ENCODE peak calls at places on chromosomes 3 and 15, in ten cellular contexts. G is fibroblast of pulmonary artery; T is effector memory CD4-positive, alpha-beta T cell; B is kidney epithelial cell; C is NT2/D1; I is small intestine; H is PC-3; A is cardiac fibroblast; W is astrocyte; J is lower leg skin. X is an unnamed sample.

GRCh38 chr3:150751781-150752263 is 11.1 kb downstream of the SIAH2 start:
- DNase-seq in A (no peak), I (peak), H (peak), B (no peak), T (no peak), W (no peak), J (no peak), G (no peak), C (no peak), X (no peak)

GRCh38 chr3:171116365-171116764 is 89.8 kb upstream of the SLC2A2 start:
- DNase-seq in T (no peak), H (peak), B (no peak), I (no peak), G (peak), J (no peak), A (peak), C (no peak), W (peak), X (no peak)

GRCh38 chr3:185924375-185924774 is 13.4 kb downstream of the TRA2B start:
- DNase-seq in I (no peak), H (no peak), C (no peak), B (no peak), T (no peak), G (no peak), J (no peak), W (no peak), A (no peak), X (no peak)

GRCh38 chr3:140927711-140928110 is 13.9 kb upstream of the SLC25A36 start:
- DNase-seq in C (no peak), J (no peak), G (no peak), A (no peak), W (no peak), B (no peak), T (no peak), I (no peak), H (no peak), X (no peak)

GRCh38 chr3:169044341-169045113 is 619.0 kb downstream of the MECOM start:
- DNase-seq in T (no peak), G (peak), J (no peak), H (peak), I (no peak), C (no peak), B (peak), W (peak), A (peak), X (no peak)

GRCh38 chr15:39495871-39496459 is 84.9 kb upstream of the THBS1 start:
- DNase-seq in H (no peak), A (no peak), G (peak), J (no peak), W (peak), T (no peak), I (no peak), B (no peak), C (no peak), X (no peak)

GRCh38 chr3:48502121-48502520 is 1.9 kb downstream of the SHISA5 start:
- DNase-seq in C (no peak), A (no peak), B (no peak), J (no peak), H (no peak), I (no peak), T (no peak), G (no peak), W (no peak), X (no peak)

GRCh38 chr3:33006571-33007286 is 55.3 kb downstream of the CCR4 start:
- DNase-seq in C (no peak), H (no peak), J (no peak), A (no peak), W (peak), I (peak), G (no peak), B (no peak), T (no peak), X (no peak)

GRCh38 chr3:125375950-125376679 is 990 bp upstream of the ZNF148 start:
- DNase-seq in I (no peak), W (no peak), C (no peak), B (no peak), J (no peak), A (no peak), H (peak), G (no peak), T (no peak), X (no peak)

GRCh38 chr3:27376109-27376772 is 7.1 kb upstream of the NEK10 start:
- DNase-seq in B (no peak), T (no peak), I (no peak), C (no peak), J (no peak), A (no peak), G (no peak), W (no peak), H (no peak), X (no peak)

GRCh38 chr3:38137615-38138346 is 680 bp upstream of the MYD88 start:
- DNase-seq in B (no peak), T (peak), J (no peak), I (peak), A (no peak), H (no peak), W (no peak), G (no peak), C (no peak), X (no peak)

DNA sequence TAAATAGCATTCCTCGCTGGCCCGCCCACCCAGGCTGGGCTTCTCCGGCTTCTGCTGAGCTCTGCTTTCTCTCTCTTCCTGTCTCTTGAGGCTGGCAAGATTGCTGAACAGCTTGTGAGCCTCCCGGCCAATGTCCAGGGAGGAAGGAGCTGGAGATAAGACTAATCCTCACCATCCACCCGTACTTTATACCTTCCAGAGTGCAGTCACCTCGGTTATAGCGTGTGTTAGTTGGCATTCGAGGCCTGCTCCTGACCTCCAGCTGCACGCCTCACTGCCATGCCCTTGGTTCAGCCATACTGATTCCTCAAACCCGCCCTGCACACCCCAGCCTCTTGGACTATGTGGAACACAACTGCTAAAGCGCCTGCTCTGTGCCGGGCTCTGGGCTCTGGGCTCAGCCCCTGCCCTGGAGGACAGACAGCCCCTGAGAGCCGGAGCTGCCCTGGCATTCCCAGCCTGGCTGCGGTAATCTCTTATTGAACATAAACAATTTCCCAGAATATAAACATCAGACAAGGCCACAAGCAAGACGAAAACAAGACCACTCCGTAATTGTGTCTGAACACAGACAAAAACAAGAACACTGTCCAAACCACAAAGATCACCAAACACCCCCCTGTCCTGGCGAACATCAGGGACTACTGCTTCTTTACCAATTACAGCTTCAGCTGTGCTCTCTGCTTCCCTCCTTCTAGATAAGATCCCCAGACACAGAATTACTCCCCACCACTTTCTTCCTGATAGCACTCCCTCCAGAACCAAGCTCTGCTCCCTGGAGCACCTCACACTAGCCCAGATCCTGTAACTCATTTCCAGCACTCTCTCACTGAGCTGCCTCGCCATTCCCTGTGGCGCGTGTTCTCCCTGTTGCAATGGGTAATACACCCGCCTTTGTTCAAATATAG is 57.0 kb upstream of the TLE3 start:
- DNase-seq in T (no peak), H (no peak), W (peak), G (peak), A (no peak), J (no peak), I (peak), B (no peak), C (no peak), X (no peak)
- H3K4me3 ChIP-seq in T (no peak), H (no peak), W (no peak), G (no peak), A (no peak), J (no peak), I (no peak), B (no peak), C (no peak), X (no peak)

GRCh38 chr3:51282931-51283330 is 102.2 kb upstream of the MANF start:
- DNase-seq in W (peak), B (no peak), T (no peak), I (no peak), C (no peak), H (no peak), A (peak), J (no peak), G (no peak), X (no peak)
- H3K4me3 ChIP-seq in W (no peak), B (no peak), T (no peak), I (no peak), C (no peak), H (no peak), A (no peak), J (no peak), G (no peak), X (no peak)

GRCh38 chr15:83108266-83109219 is 1.1 kb downstream of the TM6SF1 start:
- DNase-seq in A (peak), W (no peak), G (peak), T (no peak), J (peak), B (no peak), I (no peak), C (no peak), H (no peak), X (peak)

GRCh38 chr15:83107841-83108181 is 366 bp downstream of the TM6SF1 start:
- DNase-seq in I (no peak), A (no peak), T (no peak), H (no peak), G (no peak), B (no peak), W (no peak), J (no peak), C (no peak), X (no peak)

GRCh38 chr15:83109532-83109931 is 2.1 kb downstream of the TM6SF1 start:
- DNase-seq in I (no peak), J (peak), B (no peak), A (no peak), C (no peak), T (no peak), W (no peak), H (no peak), G (no peak), X (no peak)

GRCh38 chr15:83105450-83105849 is 2.0 kb upstream of the TM6SF1 start:
- DNase-seq in W (no peak), T (no peak), A (no peak), H (no peak), G (no peak), J (no peak), C (no peak), B (no peak), I (no peak), X (peak)

GRCh38 chr15:83106994-83107840 is at the start of gene TM6SF1:
- DNase-seq in G (no peak), T (no peak), A (no peak), H (no peak), C (no peak), B (no peak), W (no peak), I (no peak), J (no peak), X (peak)
- H3K4me3 ChIP-seq in G (peak), T (peak), A (peak), H (no peak), C (peak), B (peak), W (peak), I (no peak), J (peak), X (peak)

GRCh38 chr3:50673937-50674336 is 790 bp upstream of the DOCK3 start:
- DNase-seq in A (no peak), G (no peak), H (no peak), I (no peak), J (peak), B (no peak), T (no peak), C (no peak), W (no peak), X (no peak)
- H3K4me3 ChIP-seq in A (no peak), G (no peak), H (no peak), I (no peak), J (no peak), B (no peak), T (no peak), C (peak), W (no peak), X (no peak)

GRCh38 chr15:54307252-54307902 is 329.1 kb downstream of the UNC13C start:
- DNase-seq in C (no peak), W (no peak), I (no peak), B (no peak), J (no peak), A (peak), H (no peak), T (no peak), G (no peak), X (no peak)
- H3K4me3 ChIP-seq in C (no peak), W (no peak), I (no peak), B (no peak), J (no peak), A (no peak), H (no peak), T (no peak), G (no peak), X (no peak)

GRCh38 chr15:99250001-99250400 is 620 bp upstream of the TTC23 start:
- DNase-seq in C (no peak), I (no peak), J (no peak), W (no peak), B (no peak), G (no peak), A (no peak), H (no peak), T (no peak), X (no peak)
- H3K4me3 ChIP-seq in C (peak), I (no peak), J (no peak), W (peak), B (peak), G (peak), A (no peak), H (peak), T (no peak), X (peak)

X was measured in HL-60.